ENCODE peak calls at places on chromosomes 16 and 17, in five cellular contexts. X, W, H, C and J are unnamed samples.

GRCh38 chr16:66036775-66037715 is 329.4 kb upstream of the CDH5 start:
- DNase-seq in W (no peak), C (no peak), X (no peak), H (no peak), J (no peak)

GRCh38 chr16:1772362-1772907 is at the start of gene EME2:
- DNase-seq in H (no peak), C (no peak), X (no peak), W (peak; percentile 74), J (peak; percentile 67)

GRCh38 chr17:43760254-43760852 is 1.8 kb upstream of the SOST start:
- DNase-seq in C (peak; percentile 98), H (peak; percentile 93), W (peak; percentile 85), X (peak; percentile 70), J (peak; percentile 94)

GRCh38 chr17:45305532-45306087 is 11.2 kb downstream of the MAP3K14 start:
- DNase-seq in H (no peak), X (no peak), W (no peak), C (no peak), J (no peak)

GRCh38 chr16:56625943-56626654 is 518 bp downstream of the MT1E start:
- DNase-seq in W (no peak), C (no peak), H (no peak), X (no peak), J (no peak)

GRCh38 chr17:73380439-73381106 is 68.8 kb upstream of the CDC42EP4 start:
- DNase-seq in H (no peak), C (no peak), W (no peak), X (no peak), J (no peak)

GRCh38 chr17:43905985-43906852 is 1.1 kb downstream of the MPP2 start:
- DNase-seq in X (peak; percentile 73), W (peak; percentile 53), H (no peak), C (peak; percentile 76), J (peak; percentile 48)

GRCh38 chr17:2564876-2565275 is 28.6 kb upstream of the PAFAH1B1 start:
- DNase-seq in W (no peak), H (no peak), C (no peak), X (no peak), J (no peak)

GRCh38 chr16:67372664-67373063 is 20.6 kb downstream of the TPPP3 start:
- DNase-seq in H (no peak), X (no peak), C (no peak), W (no peak), J (no peak)

GRCh38 chr16:61836804-61837398 is 199.3 kb downstream of the CDH8 start:
- DNase-seq in C (no peak), X (no peak), H (no peak), W (no peak), J (no peak)

GRCh38 chr16:79897444-79898146 is 297.1 kb upstream of the MAF start:
- DNase-seq in C (no peak), X (no peak), H (no peak), W (no peak), J (no peak)

GRCh38 chr17:75487351-75488070 is 27.8 kb downstream of the CASKIN2 start:
- DNase-seq in W (peak; percentile 50), C (no peak), H (no peak), X (no peak), J (peak; percentile 59)

GRCh38 chr16:51184702-51185433 is 33.8 kb upstream of the SALL1 start:
- DNase-seq in W (no peak), X (no peak), C (no peak), H (no peak), J (no peak)

GRCh38 chr17:47694818-47695663 is 1.1 kb downstream of the TBKBP1 start:
- DNase-seq in H (no peak), X (no peak), C (peak; percentile 50), W (peak; percentile 59), J (peak; percentile 69)

GRCh38 chr16:50313596-50314483 is 47.5 kb downstream of the ADCY7 start:
- DNase-seq in W (peak; percentile 29), X (no peak), H (no peak), C (no peak), J (peak; percentile 43)

GRCh38 chr17:45273551-45273957 is 11.7 kb upstream of the SPATA32 start:
- DNase-seq in W (no peak), X (no peak), H (no peak), C (no peak), J (no peak)

GRCh38 chr17:77106874-77107358 is 33.9 kb upstream of the SEC14L1 start:
- DNase-seq in C (no peak), H (no peak), W (no peak), X (no peak), J (peak; percentile 28)

GRCh38 chr16:4011225-4011939 is 104.9 kb downstream of the ADCY9 start:
- DNase-seq in W (no peak), X (no peak), C (no peak), H (no peak), J (no peak)

GRCh38 chr16:68492501-68493411 is 44.4 kb upstream of the SMPD3 start:
- DNase-seq in W (no peak), H (no peak), C (no peak), X (no peak), J (no peak)

GRCh38 chr17:10516065-10516464 is 2.3 kb downstream of the MYH1 start:
- DNase-seq in H (no peak), C (no peak), W (no peak), X (no peak), J (no peak)

GRCh38 chr16:72291531-72291981 is 119.6 kb upstream of the PMFBP1 start:
- DNase-seq in C (no peak), X (no peak), H (no peak), W (no peak), J (no peak)

GRCh38 chr17:50542795-50543774 is 3.9 kb upstream of the SPATA20 start:
- DNase-seq in C (no peak), W (no peak), H (no peak), X (no peak), J (no peak)

GRCh38 chr17:63762106-63763078 is 11.0 kb downstream of the CCDC47 start:
- DNase-seq in C (no peak), H (no peak), W (no peak), X (no peak), J (no peak)

GRCh38 chr16:9594047-9594446 is 502.6 kb downstream of the HAPSTR1 start:
- DNase-seq in C (no peak), X (no peak), W (no peak), H (no peak), J (no peak)